ENCODE peak calls at places on chromosome 21, in four cellular contexts. One of them, this sample, is unnamed.

GRCh38 chr21:36891692-36892091 is 74.8 kb downstream of the HLCS start:
- DNase-seq in K562: peak; percentile 23
- DNase-seq in GM12878: no peak
- DNase-seq in HepG2: no peak
- DNase-seq in this sample: no peak

GRCh38 chr21:38505654-38506523 is 7.6 kb upstream of the ERG start:
- DNase-seq in HepG2: peak; percentile 62
- DNase-seq in GM12878: no peak
- DNase-seq in K562: peak; percentile 60
- DNase-seq in this sample: peak; percentile 42

GRCh38 chr21:38796426-38796825 is 9.3 kb upstream of the ETS2 start:
- DNase-seq in GM12878: no peak
- DNase-seq in HepG2: no peak
- DNase-seq in K562: peak; percentile 62
- DNase-seq in this sample: no peak

GRCh38 chr21:39016740-39017315 is 166.4 kb downstream of the PSMG1 start:
- DNase-seq in K562: no peak
- DNase-seq in HepG2: no peak
- DNase-seq in GM12878: peak; percentile 23
- DNase-seq in this sample: no peak

GRCh38 chr21:17454315-17455027 is 58.4 kb upstream of the CXADR start:
- DNase-seq in HepG2: peak; percentile 91
- DNase-seq in K562: peak; percentile 73
- DNase-seq in GM12878: no peak
- DNase-seq in this sample: peak; percentile 73

GRCh38 chr21:29302340-29302991 is 3.7 kb downstream of the BACH1 start:
- DNase-seq in GM12878: no peak
- DNase-seq in K562: no peak
- DNase-seq in HepG2: no peak
- DNase-seq in this sample: no peak

GRCh38 chr21:29418813-29419212 is 120.1 kb downstream of the BACH1 start:
- DNase-seq in HepG2: no peak
- DNase-seq in GM12878: peak; percentile 30
- DNase-seq in K562: no peak
- DNase-seq in this sample: no peak

GRCh38 chr21:43893536-43894205 is 28.6 kb downstream of the AGPAT3 start:
- DNase-seq in GM12878: no peak
- DNase-seq in K562: peak; percentile 79
- DNase-seq in HepG2: no peak
- DNase-seq in this sample: no peak

GRCh38 chr21:36236052-36236730 is 79.6 kb downstream of the DOP1B start:
- DNase-seq in HepG2: no peak
- DNase-seq in K562: no peak
- DNase-seq in GM12878: peak; percentile 66
- DNase-seq in this sample: no peak

GRCh38 chr21:30676737-30677136 is 34.1 kb downstream of the KRTAP20-3 start:
- DNase-seq in K562: no peak
- DNase-seq in GM12878: no peak
- DNase-seq in HepG2: no peak
- DNase-seq in this sample: no peak

GRCh38 chr21:28427356-28428022 is 565.2 kb downstream of the LTN1 start:
- DNase-seq in K562: no peak
- DNase-seq in HepG2: no peak
- DNase-seq in GM12878: no peak
- DNase-seq in this sample: no peak

GRCh38 chr21:42835611-42836401 is 43.5 kb downstream of the WDR4 start:
- DNase-seq in GM12878: no peak
- DNase-seq in K562: no peak
- DNase-seq in HepG2: no peak
- DNase-seq in this sample: no peak

GRCh38 chr21:44932366-44933181 is 7.3 kb upstream of the SLX9 start:
- DNase-seq in GM12878: no peak
- DNase-seq in HepG2: no peak
- DNase-seq in K562: peak; percentile 59
- DNase-seq in this sample: no peak
- TF ChIP-seq BHLHE40 in GM12878: no peak
- TF ChIP-seq BHLHE40 in HepG2: no peak
- TF ChIP-seq BHLHE40 in K562: no peak
- TF ChIP-seq BHLHE40 in this sample: no peak

GRCh38 chr21:34704119-34704518 is 35.3 kb downstream of the CLIC6 start:
- DNase-seq in GM12878: no peak
- DNase-seq in HepG2: no peak
- DNase-seq in K562: no peak
- DNase-seq in this sample: no peak

GRCh38 chr21:34700605-34701004 is 31.8 kb downstream of the CLIC6 start:
- DNase-seq in HepG2: no peak
- DNase-seq in K562: no peak
- DNase-seq in GM12878: no peak
- DNase-seq in this sample: no peak

GRCh38 chr21:34702341-34702807 is 33.6 kb downstream of the CLIC6 start:
- DNase-seq in HepG2: no peak
- DNase-seq in K562: no peak
- DNase-seq in GM12878: no peak
- DNase-seq in this sample: no peak

GRCh38 chr21:34703566-34703965 is 34.8 kb downstream of the CLIC6 start:
- DNase-seq in HepG2: no peak
- DNase-seq in K562: no peak
- DNase-seq in GM12878: no peak
- DNase-seq in this sample: no peak

DNA sequence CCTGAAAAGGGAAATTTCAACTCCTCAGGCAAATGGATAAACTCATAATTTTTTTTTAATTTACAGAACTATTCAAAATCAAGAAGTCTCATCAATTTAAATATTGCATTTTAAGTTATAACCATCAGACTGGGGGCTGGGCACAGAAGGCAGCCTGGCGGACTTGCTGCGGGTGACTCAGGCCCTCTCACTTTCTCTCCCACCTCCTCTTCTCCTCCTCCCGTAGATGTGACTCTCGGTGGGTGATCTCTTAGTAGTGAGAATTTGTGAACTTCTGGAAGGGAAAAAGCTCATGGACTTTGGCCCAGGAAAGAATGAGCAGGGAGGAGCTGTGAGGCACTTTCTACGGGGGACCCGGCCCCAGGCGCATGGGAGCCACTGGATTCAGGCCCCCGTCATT is 32.9 kb downstream of the CLIC6 start:
- DNase-seq in GM12878: no peak
- DNase-seq in HepG2: no peak
- DNase-seq in K562: no peak
- DNase-seq in this sample: no peak
- TF ChIP-seq FOXM1 in GM12878: no peak
- TF ChIP-seq FOXM1 in HepG2: no peak
- TF ChIP-seq FOXM1 in K562: no peak
- TF ChIP-seq FOXM1 in this sample: no peak

GRCh38 chr21:15515908-15516307 is 213.9 kb upstream of the USP25 start:
- DNase-seq in GM12878: no peak
- DNase-seq in K562: no peak
- DNase-seq in HepG2: no peak
- DNase-seq in this sample: no peak
- TF ChIP-seq BHLHE40 in GM12878: no peak
- TF ChIP-seq BHLHE40 in K562: no peak
- TF ChIP-seq BHLHE40 in HepG2: no peak
- TF ChIP-seq BHLHE40 in this sample: no peak

GRCh38 chr21:41235214-41235613 is 67.3 kb downstream of the BACE2 start:
- DNase-seq in HepG2: no peak
- DNase-seq in GM12878: no peak
- DNase-seq in K562: no peak
- DNase-seq in this sample: no peak
- TF ChIP-seq FOXM1 in HepG2: no peak
- TF ChIP-seq FOXM1 in GM12878: no peak
- TF ChIP-seq FOXM1 in K562: no peak
- TF ChIP-seq FOXM1 in this sample: no peak

DNA sequence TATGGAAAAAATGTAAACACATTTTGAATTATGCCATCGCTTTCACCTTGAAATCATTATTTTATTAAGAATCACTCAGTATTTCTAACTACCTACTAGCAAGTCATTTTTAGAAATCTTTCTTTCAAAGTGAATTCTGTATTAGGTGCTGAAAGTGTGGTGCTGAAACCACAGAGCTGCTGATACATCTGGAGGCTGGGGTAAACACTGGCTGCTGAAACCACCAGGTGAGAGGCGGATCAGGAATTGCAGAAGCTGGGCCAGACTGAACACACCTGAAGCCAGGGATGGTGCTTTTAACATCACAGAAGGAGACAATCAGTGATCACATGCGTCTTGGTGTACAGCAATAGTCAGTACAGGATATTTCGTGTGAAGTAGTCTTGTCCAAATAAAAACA is 42.2 kb upstream of the KCNE1 start:
- DNase-seq in K562: no peak
- DNase-seq in GM12878: no peak
- DNase-seq in HepG2: no peak
- DNase-seq in this sample: no peak
- TF ChIP-seq BHLHE40 in K562: no peak
- TF ChIP-seq BHLHE40 in GM12878: no peak
- TF ChIP-seq BHLHE40 in HepG2: no peak
- TF ChIP-seq BHLHE40 in this sample: no peak